ENCODE peak calls at places on chromosomes 11 and 22, in nine cellular contexts. Y, Q, K, S, A, T, J, N and W are unnamed samples.

GRCh38 chr11:6655020-6655789 is 404 bp downstream of the DCHS1 start:
- DNase-seq in Y (no peak), Q (no peak), K (peak), S (no peak), A (peak), T (peak), J (no peak), N (no peak), W (no peak)

GRCh38 chr11:64027619-64028397 is 7.9 kb upstream of the FLRT1 start:
- DNase-seq in Y (no peak), Q (no peak), K (no peak), S (peak), A (no peak), T (no peak), J (no peak), N (no peak), W (no peak)

GRCh38 chr11:94046796-94047195 is 25.6 kb downstream of the HEPHL1 start:
- DNase-seq in Y (no peak), Q (no peak), K (no peak), S (no peak), A (no peak), T (no peak), J (no peak), N (peak), W (no peak)

GRCh38 chr22:35601743-35602633 is 15.1 kb downstream of the MB start:
- DNase-seq in Y (peak), Q (no peak), K (no peak), S (no peak), A (peak), T (no peak), J (no peak), N (peak), W (no peak)

GRCh38 chr22:22802346-22802970 is 85.2 kb upstream of the IGLL5 start:
- DNase-seq in Y (peak), Q (no peak), K (peak), S (no peak), A (no peak), T (no peak), J (no peak), N (no peak), W (no peak)

GRCh38 chr11:66841861-66842260 is 1.4 kb upstream of the RCE1 start:
- DNase-seq in Y (no peak), Q (peak), K (no peak), S (no peak), A (no peak), T (no peak), J (no peak), N (no peak), W (no peak)

GRCh38 chr11:67435031-67435726 is 2.3 kb downstream of the PTPRCAP start:
- DNase-seq in Y (no peak), Q (no peak), K (no peak), S (no peak), A (no peak), T (no peak), J (no peak), N (no peak), W (no peak)

GRCh38 chr11:120548682-120549209 is 37.2 kb downstream of the GRIK4 start:
- DNase-seq in Y (no peak), Q (no peak), K (no peak), S (no peak), A (no peak), T (no peak), J (no peak), N (no peak), W (no peak)